ENCODE peak calls at places on chromosomes 16 and 17, in nine cellular contexts. W is Peyer's patch, M is progenitor cell of endocrine pancreas, C is GM19239, I is germinal center, Z is RCC 7860, L is HFFc6, E is GM10248, V is DMS153. J is an unnamed sample.

GRCh38 chr17:65194670-65195334 is 57.6 kb downstream of the RGS9 start:
- DNase-seq in E (no peak), M (no peak), C (no peak), Z (no peak), V (no peak), W (no peak), L (no peak), I (no peak), J (no peak)

GRCh38 chr17:34423978-34424813 is 61.2 kb upstream of the CCL1 start:
- DNase-seq in I (no peak), Z (no peak), E (no peak), W (no peak), C (no peak), V (no peak), M (no peak), L (no peak), J (no peak)

GRCh38 chr17:7559307-7560171 is 989 bp downstream of the TNFSF13 start:
- DNase-seq in I (no peak), V (no peak), W (no peak), C (no peak), L (no peak), M (no peak), E (no peak), Z (no peak), J (no peak)

GRCh38 chr17:57574040-57574513 is 171.0 kb downstream of the CCDC182 start:
- DNase-seq in M (no peak), L (peak; percentile 21), Z (no peak), W (no peak), V (no peak), E (no peak), I (no peak), C (no peak), J (no peak)

GRCh38 chr17:43831633-43832032 is 1.3 kb downstream of the MPP3 start:
- DNase-seq in W (no peak), I (no peak), C (no peak), E (no peak), M (no peak), V (no peak), Z (no peak), L (no peak), J (no peak)

GRCh38 chr16:89700649-89701424 is 668 bp downstream of the SPATA2L start:
- DNase-seq in Z (peak; percentile 31), E (peak; percentile 65), W (peak; percentile 58), V (peak; percentile 72), I (peak; percentile 59), C (no peak), L (no peak), M (no peak), J (peak; percentile 45)

GRCh38 chr16:62079236-62079635 is 43.0 kb upstream of the CDH8 start:
- DNase-seq in L (no peak), V (no peak), C (no peak), M (no peak), E (no peak), W (no peak), Z (no peak), I (no peak), J (no peak)

GRCh38 chr17:1725642-1726511 is 1.4 kb downstream of the WDR81 start:
- DNase-seq in E (no peak), I (no peak), W (no peak), V (no peak), C (no peak), M (no peak), L (no peak), Z (no peak), J (no peak)

GRCh38 chr17:61713035-61713434 is 122.0 kb upstream of the NACA2 start:
- DNase-seq in W (no peak), E (no peak), C (no peak), V (no peak), L (no peak), Z (no peak), M (no peak), I (no peak), J (no peak)

GRCh38 chr17:80511222-80512180 is 33.1 kb upstream of the RPTOR start:
- DNase-seq in I (no peak), M (no peak), C (no peak), W (no peak), E (no peak), Z (no peak), V (no peak), L (no peak), J (no peak)

GRCh38 chr16:30748634-30749445 is 615 bp downstream of the PHKG2 start:
- DNase-seq in C (no peak), I (peak; percentile 36), V (no peak), L (peak; percentile 23), E (peak; percentile 56), W (peak; percentile 25), Z (no peak), M (no peak), J (no peak)

J was measured in central memory CD8-positive, alpha-beta T cell.